ENCODE peak calls at places on chromosome 11, in four cellular contexts. V, Z, U and M are unnamed samples.

GRCh38 chr11:33912405-33913361 is 20.8 kb upstream of the LMO2 start:
- DNase-seq in V (peak; percentile 62), Z (peak; percentile 71), U (peak; percentile 25), M (no peak)

GRCh38 chr11:25981998-25982397 is 349.9 kb upstream of the ANO3 start:
- DNase-seq in V (peak; percentile 89), Z (peak; percentile 26), U (peak; percentile 55), M (peak; percentile 27)

GRCh38 chr11:56885182-56885581 is 103.5 kb upstream of the OR5AK2 start:
- DNase-seq in V (no peak), Z (no peak), U (no peak), M (no peak)

GRCh38 chr11:19281041-19281440 is 40.3 kb upstream of the E2F8 start:
- DNase-seq in V (peak; percentile 78), Z (no peak), U (no peak), M (peak; percentile 33)

GRCh38 chr11:76735841-76736240 is 47.3 kb upstream of the TSKU start:
- DNase-seq in V (no peak), Z (no peak), U (no peak), M (no peak)

GRCh38 chr11:69912161-69912910 is 93.1 kb upstream of the FGF3 start:
- DNase-seq in V (no peak), Z (no peak), U (no peak), M (no peak)

GRCh38 chr11:8250446-8250845 is 13.2 kb downstream of the LMO1 start:
- DNase-seq in V (no peak), Z (no peak), U (no peak), M (no peak)

GRCh38 chr11:133520707-133521106 is 11.6 kb downstream of the OPCML start:
- DNase-seq in V (no peak), Z (no peak), U (no peak), M (no peak)

GRCh38 chr11:73746701-73747100 is 14.2 kb downstream of the RAB6A start:
- DNase-seq in V (no peak), Z (no peak), U (no peak), M (no peak)

GRCh38 chr11:120326845-120327281 is 1.8 kb downstream of the TLCD5 start:
- DNase-seq in V (no peak), Z (no peak), U (no peak), M (no peak)

GRCh38 chr11:1563697-1564534 is 8.2 kb downstream of the DUSP8 start:
- DNase-seq in V (no peak), Z (no peak), U (no peak), M (no peak)